ENCODE peak calls at places on chromosome 9, in eight cellular contexts. R is NB4, W is AG09309, F is cardiac fibroblast, I is BJ, G is heart left ventricle, L is ovary, X is breast epithelium. E is an unnamed sample.

GRCh38 chr9:70100362-70100761 is 56.7 kb downstream of the MAMDC2 start:
- DNase-seq in R (no peak), W (no peak), F (peak), I (no peak), G (no peak), L (peak), X (no peak), E (no peak)

GRCh38 chr9:122128432-122129343 is 30.9 kb downstream of the NDUFA8 start:
- DNase-seq in R (no peak), W (no peak), F (no peak), I (no peak), G (peak), L (no peak), X (no peak), E (no peak)

GRCh38 chr9:130129425-130130061 is 42.7 kb upstream of the NCS1 start:
- DNase-seq in R (no peak), W (no peak), F (no peak), I (no peak), G (no peak), L (no peak), X (no peak), E (no peak)

GRCh38 chr9:16960084-16960483 is 89.6 kb upstream of the BNC2 start:
- DNase-seq in R (peak), W (no peak), F (peak), I (no peak), G (no peak), L (no peak), X (no peak), E (no peak)

GRCh38 chr9:93677641-93678136 is 101.3 kb downstream of the PHF2 start:
- DNase-seq in R (no peak), W (no peak), F (no peak), I (no peak), G (peak), L (no peak), X (peak), E (no peak)

GRCh38 chr9:36872641-36873040 is 161.4 kb downstream of the PAX5 start:
- DNase-seq in R (no peak), W (no peak), F (no peak), I (no peak), G (no peak), L (no peak), X (no peak), E (no peak)

GRCh38 chr9:124752967-124753366 is 18.1 kb downstream of the NR6A1 start:
- DNase-seq in R (no peak), W (peak), F (no peak), I (no peak), G (no peak), L (no peak), X (no peak), E (peak)

GRCh38 chr9:119092125-119092524 is 277.1 kb downstream of the BRINP1 start:
- DNase-seq in R (no peak), W (no peak), F (no peak), I (no peak), G (no peak), L (no peak), X (no peak), E (no peak)

GRCh38 chr9:108184941-108185340 is 670.8 kb downstream of the ACTL7B start:
- DNase-seq in R (no peak), W (peak), F (peak), I (no peak), G (no peak), L (no peak), X (peak), E (no peak)

GRCh38 chr9:131999692-132000551 is 79.7 kb downstream of the MED27 start:
- DNase-seq in R (no peak), W (peak), F (peak), I (no peak), G (no peak), L (no peak), X (no peak), E (peak)

GRCh38 chr9:130368631-130369103 is 76.1 kb upstream of the ASS1 start:
- DNase-seq in R (peak), W (no peak), F (no peak), I (no peak), G (no peak), L (no peak), X (no peak), E (no peak)

GRCh38 chr9:115403753-115404152 is 285.8 kb upstream of the TNC start:
- DNase-seq in R (no peak), W (no peak), F (no peak), I (no peak), G (no peak), L (no peak), X (no peak), E (no peak)

GRCh38 chr9:92764381-92764987 is at the start of gene BICD2:
- DNase-seq in R (no peak), W (no peak), F (no peak), I (no peak), G (no peak), L (no peak), X (no peak), E (no peak)

GRCh38 chr9:69535911-69536310 is 136.3 kb downstream of the APBA1 start:
- DNase-seq in R (no peak), W (peak), F (no peak), I (peak), G (no peak), L (no peak), X (no peak), E (peak)

GRCh38 chr9:20684865-20685696 is 1.0 kb downstream of the FOCAD start:
- DNase-seq in R (peak), W (peak), F (peak), I (peak), G (no peak), L (no peak), X (no peak), E (peak)

GRCh38 chr9:79185866-79186265 is 385.9 kb upstream of the TLE4 start:
- DNase-seq in R (no peak), W (peak), F (peak), I (no peak), G (no peak), L (no peak), X (no peak), E (no peak)

GRCh38 chr9:95508242-95508967 is 8.4 kb downstream of the PTCH1 start:
- DNase-seq in R (peak), W (no peak), F (no peak), I (no peak), G (no peak), L (peak), X (no peak), E (no peak)

GRCh38 chr9:68704804-68705635 is at the start of gene PIP5K1B:
- DNase-seq in R (peak), W (no peak), F (peak), I (peak), G (peak), L (no peak), X (peak), E (no peak)

GRCh38 chr9:107906074-107906473 is 416.5 kb upstream of the KLF4 start:
- DNase-seq in R (no peak), W (no peak), F (no peak), I (no peak), G (no peak), L (no peak), X (no peak), E (no peak)

GRCh38 chr9:126500600-126501382 is 112.9 kb upstream of the LMX1B start:
- DNase-seq in R (peak), W (no peak), F (peak), I (no peak), G (peak), L (peak), X (peak), E (no peak)

GRCh38 chr9:131650254-131650653 is 89.6 kb downstream of the RAPGEF1 start:
- DNase-seq in R (peak), W (peak), F (peak), I (peak), G (no peak), L (no peak), X (no peak), E (no peak)

GRCh38 chr9:101674165-101674564 is 64.3 kb downstream of the GRIN3A start:
- DNase-seq in R (no peak), W (no peak), F (no peak), I (no peak), G (no peak), L (no peak), X (no peak), E (no peak)

GRCh38 chr9:128149001-128149701 is at the start of gene LCN2:
- DNase-seq in R (no peak), W (no peak), F (peak), I (no peak), G (no peak), L (peak), X (peak), E (no peak)

GRCh38 chr9:134211811-134212460 is 47.6 kb upstream of the RNU6ATAC start:
- DNase-seq in R (no peak), W (no peak), F (no peak), I (no peak), G (no peak), L (peak), X (no peak), E (no peak)

GRCh38 chr9:20507431-20507830 is 114.9 kb downstream of the MLLT3 start:
- DNase-seq in R (peak), W (no peak), F (no peak), I (no peak), G (no peak), L (no peak), X (no peak), E (no peak)

GRCh38 chr9:90936380-90936779 is 134.8 kb downstream of the SYK start:
- DNase-seq in R (no peak), W (no peak), F (no peak), I (no peak), G (no peak), L (no peak), X (no peak), E (no peak)

GRCh38 chr9:11148189-11148588 is 535.4 kb upstream of the PTPRD start:
- DNase-seq in R (no peak), W (no peak), F (no peak), I (no peak), G (no peak), L (no peak), X (no peak), E (no peak)

DNA sequence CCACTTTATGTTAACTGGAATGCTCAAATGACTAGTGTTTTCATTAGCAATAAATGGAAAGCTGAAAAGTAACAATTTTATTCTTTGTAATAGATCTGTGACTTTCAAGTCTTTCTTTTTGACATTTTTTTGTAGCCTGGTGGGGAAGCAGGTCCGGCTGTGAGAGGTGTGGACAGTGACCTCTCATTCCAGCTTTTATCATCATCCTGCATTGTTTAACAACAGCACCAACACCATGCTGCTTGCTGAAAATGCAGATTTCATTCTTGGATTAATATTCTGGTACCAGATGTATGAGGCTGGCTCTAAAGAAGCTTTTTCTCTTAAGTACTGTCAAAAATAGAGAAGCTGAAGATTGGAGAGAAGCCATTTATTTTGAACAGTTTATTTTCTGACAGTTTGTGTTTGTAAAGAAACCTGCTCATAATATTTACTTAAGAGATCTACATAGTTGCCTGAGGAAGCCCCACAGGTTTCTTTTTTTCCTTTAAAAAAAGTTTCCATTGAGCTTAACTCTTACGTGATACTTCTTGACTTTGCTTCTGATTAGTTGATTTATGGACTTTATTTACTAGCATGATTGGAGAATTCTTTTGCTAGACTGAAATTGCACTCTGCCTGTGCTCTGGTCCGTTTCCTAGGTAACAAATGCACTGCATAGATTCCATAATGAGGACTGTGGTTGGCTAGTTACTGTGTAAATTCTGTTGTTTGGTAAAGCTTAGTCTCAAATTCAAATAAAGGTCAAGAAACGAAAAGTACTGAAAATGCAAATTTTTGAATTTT is 3.4 kb downstream of the KIAA1958 start:
- DNase-seq in R (no peak), W (no peak), F (no peak), I (no peak), G (no peak), L (no peak), X (no peak), E (no peak)
- H3K4me3 ChIP-seq in R (peak), W (no peak), F (no peak), I (no peak), G (no peak), L (no peak), X (no peak), E (no peak)

GRCh38 chr9:7613931-7614330 is 185.6 kb downstream of the DMAC1 start:
- DNase-seq in R (no peak), W (no peak), F (no peak), I (no peak), G (no peak), L (no peak), X (no peak), E (no peak)
- TF ChIP-seq CTCF in R (no peak), W (no peak), F (no peak), I (no peak), G (no peak), L (no peak), X (no peak), E (no peak)

GRCh38 chr9:5838884-5839571 is 6.1 kb upstream of the ERMP1 start:
- DNase-seq in R (peak), W (no peak), F (peak), I (no peak), G (no peak), L (no peak), X (no peak), E (no peak)
- H3K4me3 ChIP-seq in R (no peak), W (no peak), F (no peak), I (no peak), G (no peak), L (no peak), X (no peak), E (no peak)

GRCh38 chr9:136675477-136676296 is 11.6 kb downstream of the AGPAT2 start:
- DNase-seq in R (no peak), W (no peak), F (no peak), I (no peak), G (no peak), L (no peak), X (no peak), E (no peak)
- TF ChIP-seq CTCF in R (no peak), W (no peak), F (no peak), I (no peak), G (no peak), L (no peak), X (no peak), E (no peak)

GRCh38 chr9:89278551-89278950 is 32.4 kb upstream of the CKS2 start:
- DNase-seq in R (peak), W (no peak), F (no peak), I (no peak), G (no peak), L (no peak), X (no peak), E (no peak)

GRCh38 chr9:89277454-89277853 is 33.5 kb upstream of the CKS2 start:
- DNase-seq in R (no peak), W (no peak), F (peak), I (no peak), G (no peak), L (no peak), X (no peak), E (no peak)

GRCh38 chr9:89281106-89281505 is 29.9 kb upstream of the CKS2 start:
- DNase-seq in R (no peak), W (no peak), F (no peak), I (no peak), G (no peak), L (no peak), X (no peak), E (no peak)

GRCh38 chr9:89277043-89277442 is 34.0 kb upstream of the CKS2 start:
- DNase-seq in R (no peak), W (no peak), F (no peak), I (no peak), G (no peak), L (no peak), X (no peak), E (no peak)

DNA sequence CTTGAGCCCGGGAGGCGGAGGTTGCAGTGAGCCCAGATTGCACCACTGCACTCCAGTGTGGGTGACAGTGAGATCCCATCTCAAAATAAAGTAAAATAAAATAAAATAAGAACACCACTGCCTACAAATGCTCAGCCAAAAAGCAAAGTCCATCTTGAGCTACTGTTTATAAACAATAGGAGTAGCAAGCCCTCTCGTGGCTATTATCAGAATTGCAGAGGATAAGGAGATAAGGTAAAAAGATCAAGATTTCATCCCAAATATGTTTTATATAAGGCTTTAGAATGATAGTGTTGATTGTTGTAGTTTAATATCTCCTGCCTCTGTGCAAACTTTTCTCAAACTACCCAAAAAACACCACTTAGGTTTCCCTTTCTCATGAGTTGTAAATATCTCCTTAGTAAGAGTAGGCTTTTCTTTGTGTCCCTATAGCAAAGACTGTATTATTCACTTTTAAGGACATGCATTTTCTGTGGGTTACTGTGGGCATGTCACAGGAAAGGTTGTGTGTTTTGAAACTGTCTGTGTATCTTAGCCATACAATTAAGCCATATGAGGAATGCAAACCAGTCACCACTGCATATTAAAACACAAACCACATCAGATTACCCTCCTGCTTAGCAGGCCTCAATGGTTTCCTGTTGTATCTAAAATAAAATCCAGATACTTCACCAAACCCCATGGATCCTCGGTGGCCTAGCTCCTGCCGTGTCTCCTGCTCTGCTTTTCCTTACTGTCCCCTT is 31.8 kb upstream of the CKS2 start:
- DNase-seq in R (peak), W (peak), F (peak), I (no peak), G (no peak), L (no peak), X (no peak), E (peak)
- H3K4me3 ChIP-seq in R (no peak), W (no peak), F (no peak), I (no peak), G (no peak), L (no peak), X (no peak), E (no peak)

GRCh38 chr9:72431036-72431435 is 66.0 kb upstream of the ZFAND5 start:
- DNase-seq in R (no peak), W (no peak), F (no peak), I (no peak), G (no peak), L (no peak), X (no peak), E (no peak)
- TF ChIP-seq CTCF in R (no peak), W (no peak), F (no peak), I (no peak), G (no peak), L (no peak), X (no peak), E (no peak)

GRCh38 chr9:123678038-123678877 is 251.7 kb downstream of the DENND1A start:
- DNase-seq in R (no peak), W (no peak), F (no peak), I (no peak), G (no peak), L (no peak), X (no peak), E (no peak)
- H3K4me3 ChIP-seq in R (no peak), W (no peak), F (no peak), I (no peak), G (no peak), L (no peak), X (no peak), E (no peak)